ENCODE peak calls at places on chromosome 4, in ten cellular contexts. X, L, Z, V, K, B, F, O, Q and D are unnamed samples.

GRCh38 chr4:52658671-52659015 is 458 bp downstream of the USP46 start:
- DNase-seq in B (no peak), K (no peak), O (no peak), Z (peak; percentile 64), Q (no peak), X (peak; percentile 22), F (peak; percentile 14), L (peak; percentile 17), V (peak; percentile 66), D (no peak)

GRCh38 chr4:109434007-109434792 is 585 bp downstream of the SEC24B start:
- DNase-seq in B (peak; percentile 17), X (peak; percentile 29), Q (no peak), V (peak; percentile 71), K (peak; percentile 59), F (peak; percentile 57), Z (peak; percentile 44), O (no peak), L (peak; percentile 49), D (no peak)

GRCh38 chr4:110196871-110197420 is 1.5 kb downstream of the ELOVL6 start:
- DNase-seq in O (peak; percentile 59), Q (no peak), B (peak; percentile 67), X (peak; percentile 40), F (peak; percentile 55), L (peak; percentile 57), V (peak; percentile 73), Z (peak; percentile 75), K (peak; percentile 79), D (no peak)

GRCh38 chr4:95158626-95159025 is 390.1 kb downstream of the UNC5C start:
- DNase-seq in Z (no peak), K (no peak), O (no peak), F (no peak), X (no peak), L (no peak), Q (no peak), V (no peak), B (no peak), D (no peak)

GRCh38 chr4:110615366-110616161 is 7.3 kb downstream of the PITX2 start:
- DNase-seq in F (no peak), Z (no peak), V (no peak), K (peak; percentile 74), O (peak; percentile 70), B (peak; percentile 34), X (no peak), Q (no peak), L (no peak), D (no peak)

GRCh38 chr4:34193451-34194154 is 2050.7 kb downstream of the ARAP2 start:
- DNase-seq in K (no peak), F (peak; percentile 10), Q (no peak), B (no peak), V (no peak), Z (no peak), X (no peak), L (no peak), O (peak; percentile 50), D (peak; percentile 39)

GRCh38 chr4:158871050-158871724 is 102.4 kb downstream of the FNIP2 start:
- DNase-seq in F (no peak), L (no peak), V (no peak), Z (no peak), K (no peak), O (no peak), X (no peak), Q (no peak), B (no peak), D (no peak)

GRCh38 chr4:25377572-25377882 is 464 bp downstream of the ANAPC4 start:
- DNase-seq in Q (no peak), K (no peak), X (no peak), V (no peak), Z (no peak), B (no peak), O (peak; percentile 18), F (peak; percentile 26), L (no peak), D (peak; percentile 5)

GRCh38 chr4:153789741-153790651 is 1.1 kb upstream of the SFRP2 start:
- DNase-seq in F (no peak), Q (no peak), V (peak; percentile 63), O (peak; percentile 47), X (no peak), L (no peak), B (no peak), Z (no peak), K (peak; percentile 88), D (no peak)

GRCh38 chr4:172708184-172708583 is 460.4 kb upstream of the GALNT7 start:
- DNase-seq in X (no peak), L (no peak), F (no peak), Q (no peak), B (no peak), O (no peak), Z (no peak), K (no peak), V (no peak), D (no peak)

GRCh38 chr4:39587881-39588280 is 50.8 kb downstream of the SMIM14 start:
- DNase-seq in V (no peak), B (no peak), X (no peak), F (peak; percentile 39), Z (no peak), L (no peak), O (peak; percentile 34), Q (no peak), K (no peak), D (peak; percentile 35)

GRCh38 chr4:185011408-185011807 is 6.9 kb upstream of the HELT start:
- DNase-seq in B (no peak), Z (peak; percentile 53), O (no peak), F (no peak), V (no peak), K (peak; percentile 75), L (no peak), X (no peak), Q (no peak), D (no peak)

DNA sequence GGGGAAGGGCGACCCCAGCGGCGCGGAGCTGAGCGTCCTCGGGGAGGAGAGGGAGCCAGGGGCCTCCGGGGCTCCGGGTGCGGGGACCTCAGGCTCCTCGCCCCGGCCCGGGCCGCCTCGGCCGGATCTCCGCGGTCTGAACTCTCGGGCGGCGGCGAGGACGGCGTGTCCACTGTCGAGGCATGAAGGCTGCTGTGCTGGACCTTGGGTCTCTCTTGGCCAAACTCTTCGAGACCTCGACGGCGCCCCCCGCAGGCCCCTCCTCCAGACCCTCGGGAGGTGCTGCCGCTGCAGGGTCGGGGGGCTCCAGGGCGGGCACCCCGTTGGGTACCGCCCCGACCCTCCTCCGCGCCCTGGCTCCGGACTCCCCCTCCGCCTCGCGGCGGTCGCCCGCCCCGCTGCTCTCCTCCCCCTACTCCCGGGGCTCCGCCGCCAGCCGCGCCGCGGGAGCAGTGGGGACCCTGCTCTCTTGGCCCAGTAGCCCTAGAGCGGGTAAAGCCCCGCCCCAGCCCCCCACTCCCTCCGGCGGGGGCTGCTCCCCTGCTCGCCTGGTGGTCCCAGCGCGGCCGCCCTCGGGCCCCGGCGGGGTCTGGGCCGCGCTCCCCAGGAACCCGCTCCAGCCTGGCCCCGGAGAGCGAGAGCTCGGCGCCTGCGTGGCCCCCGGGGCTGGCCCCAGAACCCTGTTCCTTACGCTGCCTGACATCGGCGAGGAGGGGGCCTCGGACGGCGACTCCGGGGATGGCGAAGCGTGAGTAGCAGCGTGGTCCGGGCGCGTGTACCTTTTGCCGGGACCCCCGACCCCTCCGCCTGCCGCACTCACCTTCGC is 604 bp downstream of the FAM149A start:
- DNase-seq in L (peak; percentile 21), V (peak; percentile 70), K (peak; percentile 59), X (peak; percentile 23), O (no peak), Q (no peak), F (no peak), Z (no peak), B (peak; percentile 37), D (no peak)
- TF ChIP-seq CTCF in L (no peak), V (no peak), K (peak; percentile 19), X (no peak), O (no peak), Q (no peak), F (no peak), Z (no peak), B (no peak), D (no peak)

DNA sequence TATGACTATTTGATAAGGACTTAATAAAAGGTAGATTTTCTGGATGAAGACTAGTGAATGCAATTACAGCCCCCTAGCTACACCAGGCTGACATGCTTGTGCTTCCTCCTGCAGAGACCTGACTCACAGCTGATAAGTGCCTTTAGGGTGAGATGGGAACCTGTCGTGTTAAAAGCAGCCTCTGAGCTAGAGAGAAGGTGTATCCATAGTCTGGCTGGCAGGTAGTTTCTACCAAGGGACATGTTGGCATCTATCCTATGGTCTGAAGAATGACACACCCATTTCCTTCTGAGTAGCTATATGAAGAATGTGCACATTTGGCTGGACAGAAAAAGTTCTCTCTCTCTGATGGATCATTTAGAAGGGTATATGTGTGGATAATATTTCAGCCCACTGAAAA is 64.1 kb downstream of the PARM1 start:
- DNase-seq in K (no peak), B (no peak), O (peak; percentile 66), Q (no peak), V (no peak), F (no peak), X (no peak), Z (no peak), L (no peak), D (peak; percentile 72)
- TF ChIP-seq CTCF in K (no peak), B (no peak), O (peak; percentile 29), Q (no peak), V (no peak), F (no peak), X (no peak), Z (no peak), L (no peak), D (no peak)

GRCh38 chr4:7240341-7240740 is 48.0 kb downstream of the SORCS2 start:
- DNase-seq in Z (no peak), O (no peak), Q (no peak), K (no peak), B (no peak), X (no peak), V (no peak), L (no peak), F (no peak), D (no peak)
- TF ChIP-seq CTCF in Z (peak; percentile 6), O (no peak), Q (no peak), K (no peak), B (no peak), X (no peak), V (no peak), L (no peak), F (no peak), D (no peak)

DNA sequence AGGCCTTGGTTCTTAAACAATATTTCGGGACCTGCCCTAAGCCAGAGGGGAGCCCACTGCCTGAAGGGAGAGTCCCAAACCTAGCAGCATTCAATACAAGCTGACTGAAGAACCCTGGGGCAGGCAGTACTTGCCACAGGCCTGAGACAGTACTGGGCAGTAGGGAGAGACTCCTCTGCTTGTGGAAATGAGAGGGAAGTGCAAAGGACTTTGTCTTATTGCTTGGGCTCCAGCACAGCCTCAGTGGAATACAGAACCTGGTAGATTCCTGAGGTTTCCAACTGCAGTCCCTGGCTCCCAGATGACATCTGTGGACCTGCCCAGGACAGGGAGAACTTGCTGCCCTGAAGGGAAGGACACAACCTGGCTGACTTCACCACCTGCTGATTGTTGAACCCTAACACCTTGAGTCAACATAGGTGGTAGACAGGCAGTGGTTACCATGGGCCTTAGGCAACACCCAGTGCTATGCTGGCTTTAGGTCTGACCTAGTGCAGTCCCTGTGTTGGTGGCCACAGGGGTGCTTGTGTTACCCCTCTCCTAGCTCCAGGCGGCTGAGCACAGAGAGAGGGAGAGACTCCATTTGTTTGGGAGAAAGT is 20.3 kb upstream of the ABCG2 start:
- DNase-seq in Q (no peak), Z (no peak), V (no peak), X (no peak), B (no peak), L (no peak), K (no peak), F (no peak), O (peak; percentile 54), D (no peak)
- TF ChIP-seq CTCF in Q (no peak), Z (no peak), V (no peak), X (no peak), B (no peak), L (no peak), K (no peak), F (no peak), O (no peak), D (no peak)

GRCh38 chr4:107050525-107051135 is 14.5 kb upstream of the DKK2 start:
- DNase-seq in X (no peak), Q (no peak), V (no peak), F (peak; percentile 12), B (no peak), L (no peak), Z (peak; percentile 16), K (peak; percentile 15), O (peak; percentile 17), D (peak; percentile 29)
- TF ChIP-seq CTCF in X (peak; percentile 24), Q (peak; percentile 52), V (peak; percentile 42), F (peak; percentile 51), B (peak; percentile 39), L (peak; percentile 44), Z (peak; percentile 66), K (peak; percentile 68), O (peak; percentile 65), D (peak; percentile 66)